ENCODE peak calls at places on chromosomes 6 and 20, in seven cellular contexts. I, Q, R, E, N, H and D are unnamed samples. For H3K4me1, the result is how much of the 10 kb centered on the place peaks cover.

GRCh38 chr6:12592634-12593033 is 123.9 kb upstream of the PHACTR1 start:
- DNase-seq in E (no peak), H (no peak), N (no peak), I (no peak), Q (no peak), R (no peak), D (no peak)

GRCh38 chr6:2097464-2097863 is 147.9 kb downstream of the GMDS start:
- DNase-seq in E (no peak), I (no peak), R (no peak), N (no peak), H (no peak), Q (no peak), D (no peak)

GRCh38 chr6:43986177-43986825 is 141.0 kb downstream of the MRPL14 start:
- DNase-seq in I (no peak), R (no peak), Q (no peak), N (no peak), E (no peak), H (peak), D (no peak)

GRCh38 chr20:58797371-58798050 is 53.2 kb downstream of the GNAS-AS1 start:
- DNase-seq in I (no peak), R (no peak), H (no peak), N (no peak), E (no peak), Q (no peak), D (no peak)

GRCh38 chr6:165599596-165600487 is 63.2 kb downstream of the PDE10A start:
- DNase-seq in R (no peak), N (no peak), Q (no peak), I (no peak), H (no peak), E (no peak), D (no peak)

GRCh38 chr6:147528511-147529145 is 20.1 kb downstream of the SAMD5 start:
- DNase-seq in N (no peak), I (no peak), Q (no peak), H (no peak), E (no peak), R (no peak), D (no peak)

GRCh38 chr20:8139899-8140298 is 7.8 kb downstream of the PLCB1 start:
- DNase-seq in I (no peak), N (no peak), H (no peak), E (no peak), Q (no peak), R (no peak), D (no peak)

GRCh38 chr20:11364736-11365135 is 553.0 kb upstream of the BTBD3 start:
- DNase-seq in I (no peak), E (no peak), Q (no peak), R (no peak), N (no peak), H (no peak), D (no peak)

GRCh38 chr20:44001667-44002596 is 87.3 kb downstream of the TOX2 start:
- DNase-seq in H (no peak), Q (no peak), N (no peak), E (no peak), R (no peak), I (no peak), D (no peak)

GRCh38 chr20:50394569-50394968 is 115.6 kb upstream of the PTPN1 start:
- DNase-seq in Q (no peak), H (no peak), I (no peak), E (no peak), R (peak), N (no peak), D (no peak)

GRCh38 chr6:153790881-153791473 is 248.1 kb upstream of the OPRM1 start:
- DNase-seq in I (no peak), R (peak), E (peak), N (no peak), Q (no peak), H (no peak), D (no peak)

GRCh38 chr6:160692369-160692959 is 9.6 kb upstream of the PLG start:
- DNase-seq in N (no peak), Q (no peak), H (no peak), E (no peak), R (no peak), I (no peak), D (no peak)

GRCh38 chr20:52933867-52934266 is 38.3 kb upstream of the TSHZ2 start:
- DNase-seq in H (no peak), R (no peak), N (no peak), I (no peak), E (no peak), Q (no peak), D (no peak)

GRCh38 chr6:56399672-56400263 is 152.4 kb upstream of the COL21A1 start:
- DNase-seq in I (no peak), H (no peak), R (no peak), N (no peak), Q (no peak), E (no peak), D (no peak)

GRCh38 chr6:144185133-144185836 is 35.0 kb downstream of the STX11 start:
- DNase-seq in H (no peak), Q (no peak), E (no peak), R (no peak), I (no peak), N (no peak), D (no peak)

GRCh38 chr20:7971536-7972285 is 31.5 kb upstream of the HAO1 start:
- DNase-seq in E (no peak), N (peak), Q (no peak), R (no peak), I (no peak), H (no peak), D (no peak)

GRCh38 chr20:56967916-56968315 is 298.5 kb downstream of the BMP7 start:
- DNase-seq in Q (no peak), E (no peak), I (no peak), R (no peak), H (no peak), N (no peak), D (no peak)

GRCh38 chr20:58446264-58446937 is 57.4 kb downstream of the VAPB start:
- DNase-seq in N (no peak), E (no peak), I (no peak), H (no peak), Q (no peak), R (no peak), D (no peak)

DNA sequence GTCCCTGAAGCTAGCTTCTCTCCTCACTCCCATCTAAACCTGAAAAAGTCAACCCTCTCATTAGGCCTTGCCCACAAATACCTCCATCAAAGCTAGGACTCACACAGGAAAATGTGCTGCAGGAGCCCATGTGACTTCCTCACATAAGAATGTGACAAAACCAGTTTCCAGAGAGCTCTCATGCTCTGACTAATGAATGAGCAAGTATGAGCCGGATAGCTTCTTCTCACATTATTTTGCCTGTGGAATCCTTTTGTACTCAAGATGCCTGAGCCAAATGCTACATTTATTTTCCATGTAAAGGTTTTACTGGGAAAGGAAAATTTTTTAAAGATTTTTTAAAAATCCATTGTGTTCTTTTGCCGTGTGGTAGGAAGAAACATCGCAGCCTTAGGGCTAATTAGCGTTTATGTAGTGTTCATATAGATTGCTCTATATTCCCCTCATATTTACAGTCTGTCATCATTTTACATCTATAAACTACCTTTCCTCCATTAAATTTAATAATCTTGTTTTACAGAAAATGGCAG is 68.6 kb upstream of the CCN6 start:
- DNase-seq in R (no peak), E (peak), H (no peak), Q (no peak), N (peak), I (peak), D (no peak)
- H3K4me1 ChIP-seq in R (under half), E (under half), H (under half), Q (under half), N (under half), I (under half), D (under half)

GRCh38 chr6:82396964-82397761 is 33.5 kb downstream of the TPBG start:
- DNase-seq in Q (no peak), R (no peak), I (no peak), E (peak), H (no peak), N (peak), D (no peak)
- H3K27ac ChIP-seq in Q (no peak), R (no peak), I (no peak), E (no peak), H (no peak), N (peak), D (no peak)

GRCh38 chr20:49386848-49387605 is 95.4 kb downstream of the KCNB1 start:
- DNase-seq in R (no peak), H (no peak), Q (peak), I (no peak), N (no peak), E (no peak), D (no peak)

GRCh38 chr20:49387606-49387939 is 94.9 kb downstream of the KCNB1 start:
- DNase-seq in E (no peak), R (no peak), H (no peak), N (no peak), I (no peak), Q (no peak), D (no peak)

GRCh38 chr20:49389854-49390253 is 92.6 kb downstream of the KCNB1 start:
- DNase-seq in N (no peak), H (no peak), E (no peak), I (no peak), R (no peak), Q (no peak), D (no peak)

GRCh38 chr20:49391404-49392245 is 90.8 kb downstream of the KCNB1 start:
- DNase-seq in I (no peak), H (no peak), N (no peak), E (no peak), Q (no peak), R (no peak), D (no peak)

DNA sequence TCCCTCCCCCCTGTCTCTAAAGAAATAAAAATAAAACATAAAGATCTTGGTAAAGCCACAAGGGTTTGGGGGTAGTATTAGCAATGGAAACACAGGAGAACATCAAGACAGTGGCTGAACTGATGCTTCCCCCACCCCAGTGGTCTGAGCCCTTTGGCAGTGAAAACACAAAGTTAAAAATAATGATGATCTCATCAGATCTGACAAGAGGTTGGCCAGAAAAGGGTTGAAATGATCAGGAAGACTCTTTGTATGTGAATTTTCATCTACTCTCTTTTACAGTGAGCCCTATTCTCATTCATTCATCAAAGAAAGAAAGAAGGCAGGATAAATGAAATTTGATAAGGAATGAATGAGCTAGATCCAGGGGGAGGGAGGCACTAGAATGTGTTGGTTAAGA is 93.7 kb downstream of the KCNB1 start:
- DNase-seq in I (no peak), N (no peak), H (no peak), R (no peak), Q (no peak), E (no peak), D (no peak)
- H3K4me1 ChIP-seq in I (under half), N (under half), H (under half), R (under half), Q (under half), E (under half), D (under half)

GRCh38 chr6:37971263-37971662 is 151.7 kb downstream of the ZFAND3 start:
- DNase-seq in H (no peak), I (no peak), R (no peak), N (no peak), Q (no peak), E (peak), D (no peak)

GRCh38 chr6:37974943-37975342 is 155.4 kb downstream of the ZFAND3 start:
- DNase-seq in I (no peak), H (no peak), N (no peak), R (no peak), E (no peak), Q (no peak), D (no peak)

GRCh38 chr6:37974381-37974780 is 154.9 kb downstream of the ZFAND3 start:
- DNase-seq in Q (no peak), E (no peak), N (no peak), H (no peak), I (no peak), R (no peak), D (no peak)

GRCh38 chr6:37972994-37973757 is 153.6 kb downstream of the ZFAND3 start:
- DNase-seq in I (no peak), R (no peak), Q (no peak), E (peak), H (no peak), N (no peak), D (no peak)

GRCh38 chr6:37971711-37972410 is 152.3 kb downstream of the ZFAND3 start:
- DNase-seq in Q (no peak), H (no peak), E (peak), R (no peak), I (no peak), N (peak), D (no peak)
- H3K27ac ChIP-seq in Q (no peak), H (no peak), E (no peak), R (no peak), I (no peak), N (peak), D (no peak)

GRCh38 chr6:138594749-138595148 is 95.5 kb upstream of the NHSL1 start:
- DNase-seq in Q (no peak), E (no peak), N (no peak), R (no peak), I (no peak), H (no peak), D (no peak)
- H3K4me1 ChIP-seq in Q (under half), E (under half), N (under half), R (under half), I (under half), H (under half), D (under half)

GRCh38 chr6:75815756-75816155 is 66.7 kb downstream of the MYO6 start:
- DNase-seq in I (no peak), Q (no peak), R (no peak), N (no peak), H (no peak), E (no peak), D (no peak)

GRCh38 chr6:75813476-75814250 is 64.6 kb downstream of the MYO6 start:
- DNase-seq in H (no peak), R (no peak), Q (no peak), E (no peak), N (no peak), I (no peak), D (no peak)

GRCh38 chr6:75819776-75820487 is 70.9 kb downstream of the MYO6 start:
- DNase-seq in R (no peak), I (no peak), N (no peak), H (no peak), Q (no peak), E (no peak), D (no peak)

GRCh38 chr6:75812560-75812959 is 63.5 kb downstream of the MYO6 start:
- DNase-seq in E (no peak), N (no peak), Q (no peak), R (no peak), H (no peak), I (no peak), D (no peak)

DNA sequence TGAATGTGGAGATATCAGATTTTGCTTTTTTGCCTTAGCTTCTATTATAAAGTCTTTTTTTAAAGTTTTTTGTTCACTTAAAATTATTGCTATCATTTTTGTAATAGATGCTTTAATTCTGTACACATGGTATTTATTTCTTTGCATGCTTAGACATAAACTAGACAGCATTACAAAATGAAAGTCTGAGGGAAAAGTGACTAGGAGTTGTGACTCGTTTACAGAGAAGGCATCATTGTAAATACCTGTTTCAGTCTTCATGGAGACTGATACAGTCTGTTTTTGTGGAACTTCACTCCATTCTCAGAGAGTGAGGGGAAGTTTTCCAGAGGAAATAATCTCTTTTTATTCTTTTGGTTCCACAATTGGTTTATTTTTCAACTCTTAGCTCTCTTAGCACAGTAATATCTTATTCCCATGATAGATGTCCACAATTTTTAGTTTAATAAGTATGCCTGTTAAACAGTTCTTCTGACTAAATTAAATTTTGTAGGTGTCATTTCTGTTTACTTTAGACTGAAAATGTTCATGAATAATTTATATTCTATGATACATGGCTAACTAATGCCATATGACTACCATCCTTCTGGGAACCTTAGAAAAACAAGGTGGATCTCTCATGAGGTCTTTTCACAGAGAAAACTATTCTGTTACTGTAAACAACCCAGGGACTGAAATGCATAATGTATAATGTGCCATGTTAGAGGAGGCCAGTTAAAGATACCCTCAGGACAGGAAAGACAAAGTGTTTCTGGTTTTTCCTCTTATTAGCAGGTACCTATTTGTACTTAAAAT is 69.2 kb downstream of the MYO6 start:
- DNase-seq in Q (no peak), H (no peak), R (no peak), N (peak), I (no peak), E (no peak), D (no peak)
- H3K27ac ChIP-seq in Q (no peak), H (no peak), R (no peak), N (no peak), I (no peak), E (no peak), D (no peak)